ENCODE peak calls at places on chromosomes 4 and X, in nine cellular contexts. D is endodermal cell, B is cardiac muscle cell, X is thoracic aorta, R is tibial artery, F is gastrocnemius medialis, E is psoas muscle, U is BJ, Q is retinal pigment epithelial cell. H is an unnamed sample.

GRCh38 chrX:10239611-10240064 is 82.9 kb downstream of the CLCN4 start:
- DNase-seq in D (no peak), B (no peak), X (no peak), R (peak; percentile 44), F (peak; percentile 24), E (peak; percentile 48), U (peak; percentile 57), Q (no peak), H (peak; percentile 25)

GRCh38 chr4:123585111-123585510 is 188.5 kb downstream of the SPRY1 start:
- DNase-seq in D (no peak), B (no peak), X (no peak), R (no peak), F (no peak), E (no peak), U (no peak), Q (no peak), H (no peak)

GRCh38 chr4:67152976-67153375 is 392.3 kb downstream of the CENPC start:
- DNase-seq in D (no peak), B (no peak), X (no peak), R (no peak), F (no peak), E (no peak), U (no peak), Q (no peak), H (no peak)

GRCh38 chr4:116501954-116502353 is 583.4 kb downstream of the TRAM1L1 start:
- DNase-seq in D (no peak), B (peak; percentile 2), X (no peak), R (no peak), F (no peak), E (no peak), U (no peak), Q (no peak), H (no peak)

GRCh38 chr4:176230827-176231226 is 35.4 kb upstream of the SPATA4 start:
- DNase-seq in D (no peak), B (no peak), X (no peak), R (no peak), F (no peak), E (no peak), U (no peak), Q (no peak), H (no peak)

GRCh38 chr4:39855909-39856512 is 121.7 kb downstream of the PDS5A start:
- DNase-seq in D (no peak), B (no peak), X (no peak), R (no peak), F (no peak), E (no peak), U (no peak), Q (no peak), H (no peak)

GRCh38 chr4:7842384-7843279 is 97.0 kb downstream of the AFAP1 start:
- DNase-seq in D (no peak), B (no peak), X (peak; percentile 31), R (peak; percentile 70), F (peak; percentile 35), E (peak; percentile 66), U (peak; percentile 98), Q (peak; percentile 87), H (peak; percentile 95)

GRCh38 chr4:1225272-1226166 is 23.4 kb downstream of the CTBP1 start:
- DNase-seq in D (no peak), B (no peak), X (no peak), R (no peak), F (no peak), E (no peak), U (no peak), Q (no peak), H (no peak)

GRCh38 chrX:23548164-23548563 is 119.1 kb upstream of the PRDX4 start:
- DNase-seq in D (no peak), B (no peak), X (no peak), R (no peak), F (no peak), E (no peak), U (no peak), Q (no peak), H (peak; percentile 6)

GRCh38 chr4:150063128-150063527 is 15.1 kb upstream of the DCLK2 start:
- DNase-seq in D (no peak), B (no peak), X (no peak), R (no peak), F (no peak), E (no peak), U (no peak), Q (no peak), H (no peak)

GRCh38 chr4:125187621-125188176 is 127.1 kb upstream of the FAT4 start:
- DNase-seq in D (no peak), B (no peak), X (no peak), R (no peak), F (no peak), E (no peak), U (peak; percentile 67), Q (peak; percentile 23), H (peak; percentile 16)

GRCh38 chr4:40924096-40924792 is 174.5 kb downstream of the NSUN7 start:
- DNase-seq in D (peak; percentile 90), B (peak; percentile 58), X (no peak), R (peak; percentile 51), F (no peak), E (peak; percentile 63), U (no peak), Q (no peak), H (no peak)

GRCh38 chrX:37825225-37825842 is 22.0 kb downstream of the DYNLT3 start:
- DNase-seq in D (peak; percentile 74), B (peak; percentile 62), X (no peak), R (peak; percentile 39), F (no peak), E (no peak), U (no peak), Q (no peak), H (no peak)

GRCh38 chrX:129823115-129823514 is 20.6 kb downstream of the ZDHHC9 start:
- DNase-seq in D (peak; percentile 60), B (peak; percentile 28), X (no peak), R (peak; percentile 26), F (no peak), E (no peak), U (no peak), Q (no peak), H (no peak)

GRCh38 chrX:475926-476723 is 89.4 kb upstream of the PPP2R3B start:
- DNase-seq in D (peak; percentile 56), B (no peak), X (no peak), R (no peak), F (no peak), E (no peak), U (no peak), Q (no peak), H (no peak)

GRCh38 chrX:2782778-2783177 is 30.9 kb downstream of the XG start:
- DNase-seq in D (no peak), B (no peak), X (no peak), R (no peak), F (no peak), E (no peak), U (no peak), Q (no peak), H (no peak)

GRCh38 chr4:7933631-7934510 is 5.8 kb downstream of the AFAP1 start:
- DNase-seq in D (no peak), B (no peak), X (no peak), R (no peak), F (no peak), E (no peak), U (no peak), Q (no peak), H (no peak)

GRCh38 chrX:134654398-134655012 is 3.8 kb downstream of the PLAC1 start:
- DNase-seq in D (no peak), B (no peak), X (no peak), R (no peak), F (no peak), E (no peak), U (no peak), Q (no peak), H (no peak)

GRCh38 chrX:39752820-39753219 is 344.9 kb downstream of the BCOR start:
- DNase-seq in D (no peak), B (no peak), X (no peak), R (no peak), F (no peak), E (no peak), U (no peak), Q (no peak), H (no peak)
- TF ChIP-seq CTCF in D (no peak), B (no peak), X (no peak), R (no peak), F (no peak), E (no peak), U (no peak), Q (no peak), H (no peak)

GRCh38 chrX:54182194-54182863 is 725 bp downstream of the FAM120C start:
- DNase-seq in D (peak; percentile 70), B (peak; percentile 28), X (peak; percentile 2), R (peak; percentile 62), F (peak; percentile 73), E (peak; percentile 64), U (no peak), Q (no peak), H (no peak)
- H3K4me3 ChIP-seq in D (peak overlapping the region; percentile 85), B (peak overlapping the region; percentile 86), X (peak overlapping the region; percentile 84), R (peak overlapping the region; percentile 92), F (peak overlapping the region; percentile 70), E (peak overlapping the region; percentile 82), U (peak overlapping the region; percentile 64), Q (peak overlapping the region; percentile 63), H (peak overlapping the region; percentile 56)

GRCh38 chrX:125651426-125651825 is 331.8 kb downstream of the TEX13C start:
- DNase-seq in D (no peak), B (no peak), X (no peak), R (no peak), F (no peak), E (no peak), U (no peak), Q (no peak), H (no peak)

DNA sequence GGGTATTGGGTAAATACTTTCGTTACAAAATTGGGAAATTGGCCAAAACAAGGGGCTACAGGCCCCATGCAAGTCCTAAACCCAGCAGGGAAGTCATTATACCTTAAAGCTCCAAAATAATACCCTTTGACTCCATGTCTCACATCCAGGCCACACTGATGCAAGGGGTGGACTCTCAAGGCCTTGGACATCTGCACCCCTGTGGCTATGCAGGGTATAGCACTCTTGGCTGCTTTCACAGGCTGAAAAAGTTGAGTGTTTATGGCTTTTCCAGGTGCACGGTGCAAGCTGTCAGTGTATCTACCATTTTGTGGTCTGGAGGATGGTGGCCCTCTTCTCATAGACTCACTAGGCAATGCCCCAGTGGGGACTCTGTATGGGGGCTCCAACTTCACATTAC is 326.5 kb downstream of the TEX13C start:
- DNase-seq in D (peak; percentile 68), B (no peak), X (no peak), R (no peak), F (no peak), E (no peak), U (no peak), Q (no peak), H (no peak)
- TF ChIP-seq CTCF in D (peak; percentile 66), B (no peak), X (no peak), R (no peak), F (no peak), E (no peak), U (no peak), Q (no peak), H (no peak)

GRCh38 chrX:150569155-150569477 is 695 bp downstream of the MTM1 start:
- DNase-seq in D (no peak), B (no peak), X (no peak), R (no peak), F (no peak), E (no peak), U (no peak), Q (no peak), H (no peak)
- H3K4me3 ChIP-seq in D (peak overlapping the region; percentile 82), B (peak overlapping the region; percentile 64), X (peak overlapping the region; percentile 79), R (peak overlapping the region; percentile 69), F (peak overlapping the region; percentile 64), E (peak overlapping the region; percentile 75), U (peak overlapping the region; percentile 79), Q (peak overlapping the region; percentile 64), H (peak overlapping the region; percentile 58)

H was measured in HFF-Myc.